ENCODE peak calls at places on chromosomes 5 and 9, in nine cellular contexts. I is SJSA1; Z is mesothelial cell of epicardium; N is stimulated activated CD4-positive, alpha-beta T cell treated with anti-CD3 and anti-CD28 coated beads, Interleukin-15, amount 100 ng/mL, for 1 hour; A is fibroblast of the aortic adventitia; T is KBM-7; P is NCI-H1092; S is NCI-H524 treated with DMSO at 0.1 percent for 48 hours; H is osteocyte. K is an unnamed sample.

GRCh38 chr5:137752873-137753226 is 1.3 kb downstream of the HNRNPA0 start:
- DNase-seq in I (peak), Z (no peak), N (peak), A (peak), T (peak), P (no peak), S (no peak), H (no peak), K (peak)

GRCh38 chr5:132487841-132488555 is 2.6 kb downstream of the IRF1 start:
- DNase-seq in I (no peak), Z (no peak), N (no peak), A (no peak), T (peak), P (no peak), S (no peak), H (no peak), K (peak)

GRCh38 chr9:122307036-122307435 is 42.4 kb downstream of the MRRF start:
- DNase-seq in I (no peak), Z (no peak), N (no peak), A (no peak), T (no peak), P (no peak), S (no peak), H (no peak), K (no peak)

GRCh38 chr5:81519217-81519905 is 125.4 kb upstream of the ACOT12 start:
- DNase-seq in I (no peak), Z (no peak), N (no peak), A (no peak), T (no peak), P (no peak), S (no peak), H (no peak), K (no peak)

GRCh38 chr5:139256820-139257219 is 36.7 kb upstream of the MATR3 start:
- DNase-seq in I (no peak), Z (no peak), N (no peak), A (no peak), T (no peak), P (no peak), S (no peak), H (no peak), K (no peak)

GRCh38 chr5:116571568-116572321 is 2.9 kb downstream of the SEMA6A start:
- DNase-seq in I (no peak), Z (no peak), N (no peak), A (no peak), T (no peak), P (no peak), S (no peak), H (no peak), K (no peak)

GRCh38 chr9:120711841-120712538 is 2.3 kb downstream of the MEGF9 start:
- DNase-seq in I (no peak), Z (no peak), N (no peak), A (peak), T (peak), P (no peak), S (no peak), H (no peak), K (no peak)

GRCh38 chr5:139904566-139905400 is 109.2 kb downstream of the PSD2 start:
- DNase-seq in I (no peak), Z (no peak), N (no peak), A (no peak), T (no peak), P (no peak), S (no peak), H (no peak), K (no peak)